ENCODE peak calls at places on chromosomes 16 and 17, in four cellular contexts. L, U, Z and S are unnamed samples. For H3K4me1, the result is how much of the 10 kb centered on the place peaks cover.

GRCh38 chr16:89431158-89431584 is 59.2 kb downstream of the ANKRD11 start:
- DNase-seq in L (peak), U (no peak), Z (no peak), S (no peak)

GRCh38 chr17:50547736-50548083 is 736 bp downstream of the SPATA20 start:
- DNase-seq in L (no peak), U (no peak), Z (no peak), S (no peak)

GRCh38 chr17:63646492-63646815 is 24.2 kb downstream of the MAP3K3 start:
- DNase-seq in L (no peak), U (no peak), Z (no peak), S (no peak)

GRCh38 chr16:2787406-2787805 is at the start of gene PRSS33:
- DNase-seq in L (no peak), U (peak), Z (no peak), S (peak)

GRCh38 chr16:89121691-89122321 is 28.2 kb downstream of the ACSF3 start:
- DNase-seq in L (no peak), U (no peak), Z (no peak), S (no peak)

GRCh38 chr17:69275751-69276150 is 47.1 kb upstream of the ABCA10 start:
- DNase-seq in L (no peak), U (no peak), Z (no peak), S (no peak)

GRCh38 chr17:39927928-39928867 is 666 bp downstream of the LRRC3C start:
- DNase-seq in L (peak), U (peak), Z (no peak), S (peak)

GRCh38 chr16:67923414-67924127 is 8.1 kb downstream of the CTRL start:
- DNase-seq in L (no peak), U (no peak), Z (no peak), S (no peak)

GRCh38 chr17:59964455-59965328 is at the start of gene RNFT1:
- DNase-seq in L (peak), U (peak), Z (peak), S (peak)

GRCh38 chr17:81290230-81290629 is 4.9 kb downstream of the SLC38A10 start:
- DNase-seq in L (no peak), U (no peak), Z (no peak), S (no peak)
- H3K4me1 ChIP-seq in L (under half), U (under half), Z (under half), S (under half)

GRCh38 chr16:9090960-9091866 is at the start of gene HAPSTR1:
- DNase-seq in L (peak), U (peak), Z (peak), S (peak)
- H3K4me1 ChIP-seq in L (under half), U (under half), Z (under half), S (under half)

GRCh38 chr16:81779540-81780320 is 639 bp downstream of the PLCG2 start:
- DNase-seq in L (peak), U (no peak), Z (no peak), S (peak)
- H3K4me1 ChIP-seq in L (under half), U (under half), Z (under half), S (under half)

GRCh38 chr17:74532115-74532514 is 840 bp upstream of the CD300LB start:
- DNase-seq in L (no peak), U (peak), Z (no peak), S (peak)
- H3K4me1 ChIP-seq in L (under half), U (under half), Z (under half), S (under half)

DNA sequence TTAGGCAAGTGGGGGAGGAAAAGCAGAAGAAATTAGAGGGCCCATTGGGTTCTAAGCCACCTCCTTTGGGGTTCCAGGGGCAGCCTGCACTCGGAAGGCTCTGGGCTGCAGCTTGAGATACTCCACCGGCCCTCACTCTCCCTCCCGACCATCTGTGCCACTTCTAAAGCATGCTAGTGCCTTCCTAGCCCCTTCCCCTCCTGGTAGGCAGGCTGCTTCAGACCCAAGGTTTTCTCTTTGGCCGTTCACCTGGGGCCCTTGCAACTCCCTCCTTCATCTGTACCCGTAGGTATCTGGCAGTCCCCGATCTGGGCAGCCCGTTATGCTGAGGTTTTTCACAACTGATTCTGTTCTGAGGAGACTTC is 98.5 kb downstream of the RAB11FIP4 start:
- DNase-seq in L (no peak), U (no peak), Z (no peak), S (no peak)
- H3K4me1 ChIP-seq in L (under half), U (under half), Z (under half), S (under half)

GRCh38 chr17:81511800-81512559 is 619 bp downstream of the ACTG1 start:
- DNase-seq in L (no peak), U (peak), Z (peak), S (peak)
- H3K4me1 ChIP-seq in L (under half), U (under half), Z (under half), S (under half)

GRCh38 chr17:5080591-5080990 is 2.3 kb downstream of the ZFP3 start:
- DNase-seq in L (no peak), U (no peak), Z (no peak), S (no peak)
- H3K4me1 ChIP-seq in L (under half), U (under half), Z (under half), S (under half)